ENCODE peak calls at places on chromosome 12, in five cellular contexts. T is NCI-H2171; S is GM23338; O is NCI-H1417 treated with DMSO at 0.1 percent for 48 hours; V is stimulated activated effector memory CD8-positive, alpha-beta T cell treated with anti-CD3 and anti-CD28 coated beads, Interleukin-12 subunit alpha, Interleukin-12 subunit beta, amount 100 ng/mL, for 72 hours. Q is an unnamed sample.

GRCh38 chr12:99824900-99825562 is 159.7 kb downstream of the ANKS1B start:
- DNase-seq in T (peak; percentile 95), S (no peak), V (no peak), O (no peak), Q (no peak)

GRCh38 chr12:21551811-21552469 is 25.8 kb downstream of the SPX start:
- DNase-seq in V (no peak), T (no peak), O (no peak), S (no peak), Q (no peak)

GRCh38 chr12:64610092-64610659 is at the start of gene RASSF3:
- DNase-seq in V (peak; percentile 88), O (no peak), S (peak; percentile 91), T (peak; percentile 59), Q (no peak)

GRCh38 chr12:12035229-12035628 is 35.5 kb upstream of the BCL2L14 start:
- DNase-seq in T (no peak), V (no peak), S (no peak), O (no peak), Q (no peak)

GRCh38 chr12:57738661-57739237 is at the start of gene AGAP2:
- DNase-seq in O (no peak), S (peak; percentile 92), T (peak; percentile 60), V (no peak), Q (no peak)

GRCh38 chr12:50734409-50735263 is 29.3 kb upstream of the ATF1 start:
- DNase-seq in S (peak; percentile 79), T (peak; percentile 7), O (no peak), V (no peak), Q (no peak)

GRCh38 chr12:110640275-110641025 is 26.5 kb downstream of the TCTN1 start:
- DNase-seq in V (no peak), T (no peak), S (no peak), O (no peak), Q (no peak)

GRCh38 chr12:125954362-125954761 is 889.1 kb downstream of the AACS start:
- DNase-seq in S (peak; percentile 5), O (no peak), T (no peak), V (no peak), Q (no peak)

GRCh38 chr12:7959278-7960063 is 23.5 kb upstream of the SLC2A3 start:
- DNase-seq in O (no peak), S (peak; percentile 97), T (no peak), V (peak; percentile 72), Q (peak; percentile 94)

GRCh38 chr12:12562016-12562483 is 613 bp downstream of the DUSP16 start:
- DNase-seq in T (no peak), O (no peak), S (peak; percentile 62), V (peak; percentile 63), Q (no peak)

GRCh38 chr12:128910629-128911028 is 57.4 kb downstream of the GLT1D1 start:
- DNase-seq in S (no peak), T (no peak), O (no peak), V (no peak), Q (no peak)

GRCh38 chr12:109582636-109583035 is 9.0 kb downstream of the MVK start:
- DNase-seq in V (no peak), S (peak; percentile 49), O (no peak), T (no peak), Q (no peak)

GRCh38 chr12:88303335-88303734 is 161.2 kb downstream of the TMTC3 start:
- DNase-seq in O (no peak), V (no peak), S (no peak), T (no peak), Q (no peak)

GRCh38 chr12:19223695-19224094 is 94.2 kb downstream of the PLEKHA5 start:
- DNase-seq in T (no peak), O (no peak), V (no peak), S (no peak), Q (no peak)

GRCh38 chr12:50127546-50127945 is 15.5 kb downstream of the COX14 start:
- DNase-seq in O (no peak), T (no peak), S (no peak), V (no peak), Q (no peak)

GRCh38 chr12:122403115-122403770 is 19.2 kb downstream of the CLIP1 start:
- DNase-seq in V (no peak), T (no peak), O (no peak), S (no peak), Q (no peak)

GRCh38 chr12:69284131-69284530 is 44.8 kb downstream of the CPSF6 start:
- DNase-seq in S (peak; percentile 93), O (no peak), T (peak; percentile 10), V (no peak), Q (peak; percentile 33)

GRCh38 chr12:123713398-123714301 is 1.5 kb downstream of the ATP6V0A2 start:
- DNase-seq in T (no peak), O (no peak), S (no peak), V (peak; percentile 65), Q (no peak)

GRCh38 chr12:119645535-119646059 is 22.3 kb upstream of the PRKAB1 start:
- DNase-seq in S (no peak), O (no peak), V (no peak), T (no peak), Q (no peak)

GRCh38 chr12:105480162-105480561 is 149.7 kb downstream of the C12orf75 start:
- DNase-seq in O (no peak), T (no peak), V (no peak), S (peak; percentile 64), Q (peak; percentile 20)

Q was measured in iPS DF 19.7.